ENCODE peak calls at places on chromosomes 4 and X, in ten cellular contexts. Z, D, K, X, J, U, A, R, O and C are unnamed samples.

GRCh38 chrX:103157511-103158316 is 57.2 kb upstream of the BEX4 start:
- DNase-seq in Z (no peak), U (peak), J (no peak), K (no peak), X (no peak), O (no peak), D (peak), R (no peak), A (peak), C (peak)

GRCh38 chr4:119139822-119140252 is 4.2 kb downstream of the MYOZ2 start:
- DNase-seq in K (no peak), Z (no peak), D (no peak), O (no peak), X (no peak), R (no peak), U (no peak), A (no peak), J (no peak), C (no peak)

GRCh38 chr4:7485096-7485495 is 50.4 kb upstream of the PSAPL1 start:
- DNase-seq in Z (no peak), K (no peak), X (no peak), U (no peak), O (no peak), R (no peak), A (no peak), D (no peak), J (no peak), C (no peak)

GRCh38 chrX:113558576-113558975 is 717.9 kb upstream of the AMOT start:
- DNase-seq in R (no peak), Z (no peak), A (no peak), J (no peak), O (no peak), K (no peak), D (no peak), X (no peak), U (no peak), C (no peak)

GRCh38 chrX:153903238-153903980 is 1.1 kb upstream of the AVPR2 start:
- DNase-seq in R (no peak), O (no peak), J (no peak), U (no peak), D (no peak), X (no peak), A (no peak), Z (no peak), K (no peak), C (no peak)

GRCh38 chrX:150036181-150036580 is 97.9 kb upstream of the EOLA2 start:
- DNase-seq in D (peak), R (peak), U (peak), K (no peak), A (peak), Z (no peak), X (no peak), J (peak), O (no peak), C (peak)

GRCh38 chrX:7214251-7214650 is 66.3 kb upstream of the PUDP start:
- DNase-seq in Z (no peak), X (no peak), R (no peak), D (no peak), J (no peak), U (no peak), O (no peak), A (peak), K (no peak), C (no peak)

GRCh38 chr4:184163813-184164212 is 53.9 kb downstream of the ENPP6 start:
- DNase-seq in A (peak), K (peak), D (peak), U (peak), R (peak), X (peak), O (no peak), J (peak), Z (peak), C (peak)

GRCh38 chr4:163609046-163609445 is 114.6 kb downstream of the TMA16 start:
- DNase-seq in O (no peak), A (no peak), X (no peak), D (no peak), U (no peak), K (no peak), R (no peak), Z (no peak), J (no peak), C (no peak)

GRCh38 chrX:39752820-39753219 is 344.9 kb downstream of the BCOR start:
- DNase-seq in R (no peak), K (peak), Z (no peak), J (no peak), D (no peak), X (no peak), O (no peak), A (no peak), U (peak), C (no peak)

GRCh38 chrX:46838974-46839480 is 2.2 kb downstream of the RP2 start:
- DNase-seq in O (no peak), D (no peak), K (no peak), X (no peak), J (no peak), U (no peak), A (no peak), Z (no peak), R (no peak), C (no peak)

GRCh38 chr4:76374744-76375143 is 46.2 kb downstream of the CCDC158 start:
- DNase-seq in J (no peak), X (no peak), K (no peak), Z (no peak), O (no peak), R (no peak), D (no peak), U (no peak), A (no peak), C (no peak)

GRCh38 chrX:51098046-51098445 is 187.5 kb downstream of the BMP15 start:
- DNase-seq in R (no peak), X (no peak), K (no peak), J (no peak), D (no peak), O (no peak), Z (no peak), U (no peak), A (no peak), C (no peak)

GRCh38 chrX:69031971-69032391 is 133.3 kb downstream of the PJA1 start:
- DNase-seq in K (no peak), U (no peak), X (no peak), R (no peak), O (no peak), A (peak), Z (no peak), J (no peak), D (no peak), C (no peak)

GRCh38 chrX:153662266-153662665 is 11.3 kb downstream of the PNCK start:
- DNase-seq in J (peak), K (no peak), X (peak), U (peak), O (no peak), A (no peak), R (no peak), D (no peak), Z (peak), C (peak)

GRCh38 chr4:84492737-84493091 is 6.4 kb downstream of the NKX6-1 start:
- DNase-seq in X (no peak), J (no peak), R (no peak), O (no peak), K (no peak), U (no peak), Z (no peak), A (no peak), D (no peak), C (no peak)

GRCh38 chr4:118732591-118733330 is 47.6 kb downstream of the METTL14 start:
- DNase-seq in K (no peak), D (peak), J (no peak), A (peak), X (no peak), Z (no peak), U (no peak), O (no peak), R (no peak), C (no peak)